ENCODE peak calls at places on chromosomes 7 and 10, in seven cellular contexts. N is substantia nigra, R is left lung, G is T1000, Y is endothelial cell, J is NCI-H774, B is NCI-H345. U is an unnamed sample.

GRCh38 chr7:105017263-105018051 is 3.5 kb downstream of the KMT2E start:
- DNase-seq in R (no peak), N (no peak), G (no peak), Y (no peak), B (no peak), J (no peak), U (no peak)

GRCh38 chr7:55348502-55348901 is 16.6 kb upstream of the LANCL2 start:
- DNase-seq in Y (no peak), B (no peak), J (no peak), R (no peak), G (no peak), N (no peak), U (peak)

GRCh38 chr7:100034871-100035510 is 14.6 kb upstream of the ZSCAN21 start:
- DNase-seq in R (no peak), Y (no peak), N (no peak), J (no peak), G (no peak), B (no peak), U (peak)

GRCh38 chr7:1886361-1887064 is 216.4 kb downstream of the ELFN1 start:
- DNase-seq in J (no peak), Y (no peak), B (peak), R (peak), G (no peak), N (no peak), U (no peak)

GRCh38 chr7:56046728-56047445 is 4.4 kb downstream of the PSPH start:
- DNase-seq in J (no peak), B (no peak), G (no peak), R (no peak), N (no peak), Y (no peak), U (no peak)

GRCh38 chr7:45055016-45055415 is 33.8 kb downstream of the NACAD start:
- DNase-seq in N (no peak), R (no peak), J (no peak), G (no peak), Y (no peak), B (no peak), U (no peak)

GRCh38 chr7:101608772-101609713 is 20.1 kb downstream of the MYL10 start:
- DNase-seq in Y (no peak), R (peak), B (no peak), N (no peak), J (peak), G (no peak), U (no peak)

GRCh38 chr10:102131286-102132170 is 1.3 kb upstream of the PPRC1 start:
- DNase-seq in N (no peak), J (no peak), B (peak), G (no peak), Y (no peak), R (no peak), U (no peak)

GRCh38 chr7:30159698-30160143 is 24.9 kb downstream of the MTURN start:
- DNase-seq in Y (no peak), B (peak), N (no peak), G (no peak), J (no peak), R (peak), U (peak)

GRCh38 chr10:103736763-103737162 is 118.6 kb downstream of the SH3PXD2A start:
- DNase-seq in G (no peak), N (no peak), Y (no peak), R (no peak), J (peak), B (no peak), U (no peak)

GRCh38 chr10:47260505-47261111 is 39.4 kb upstream of the GDF10 start:
- DNase-seq in N (no peak), J (no peak), G (no peak), R (no peak), B (no peak), Y (peak), U (no peak)

GRCh38 chr7:67478066-67478465 is 481.4 kb downstream of the TYW1 start:
- DNase-seq in Y (no peak), J (no peak), B (no peak), N (no peak), R (no peak), G (no peak), U (no peak)

GRCh38 chr10:95183132-95183450 is 10.9 kb upstream of the ACSM6 start:
- DNase-seq in B (no peak), R (no peak), G (no peak), J (no peak), Y (no peak), N (no peak), U (no peak)

GRCh38 chr7:32142649-32143048 is 72.4 kb upstream of the PDE1C start:
- DNase-seq in Y (no peak), N (no peak), G (peak), J (no peak), R (no peak), B (no peak), U (no peak)

GRCh38 chr7:149081914-149082313 is 8.6 kb downstream of the ZNF786 start:
- DNase-seq in G (no peak), Y (no peak), N (no peak), J (no peak), B (no peak), R (no peak), U (no peak)

GRCh38 chr7:44147026-44147881 is 6.1 kb upstream of the MYL7 start:
- DNase-seq in R (no peak), N (no peak), J (no peak), B (no peak), G (no peak), Y (no peak), U (no peak)

GRCh38 chr7:44100458-44101303 is 3.5 kb upstream of the AEBP1 start:
- DNase-seq in J (no peak), R (peak), N (no peak), B (no peak), Y (no peak), G (peak), U (no peak)